ENCODE peak calls at places on chromosomes 12 and 14, in eight cellular contexts. A is COLO829, G is mesothelial cell of epicardium, J is HAP-1, O is NCI-H1417 treated with DMSO at 0.1 percent for 48 hours, Z is T-cell, P is upper lobe of left lung, H is GM10248. U is an unnamed sample.

GRCh38 chr12:50397122-50397650 is 777 bp upstream of the FAM186A start:
- DNase-seq in O (no peak), H (no peak), G (no peak), A (no peak), Z (no peak), P (no peak), J (no peak), U (no peak)

GRCh38 chr12:106409898-106410297 is 52.4 kb downstream of the POLR3B start:
- DNase-seq in P (no peak), Z (no peak), A (no peak), H (no peak), J (no peak), G (no peak), O (no peak), U (no peak)

GRCh38 chr12:128820723-128821432 is 2.9 kb downstream of the SLC15A4 start:
- DNase-seq in H (peak; percentile 78), G (no peak), Z (no peak), J (no peak), O (no peak), P (no peak), A (no peak), U (peak; percentile 76)

GRCh38 chr12:46385439-46385838 is 12.9 kb upstream of the SLC38A2 start:
- DNase-seq in G (no peak), J (no peak), H (no peak), A (no peak), Z (no peak), O (no peak), P (no peak), U (no peak)

GRCh38 chr12:77577756-77578155 is 252.9 kb upstream of the NAV3 start:
- DNase-seq in P (no peak), G (no peak), A (no peak), Z (no peak), H (no peak), J (no peak), O (no peak), U (no peak)

GRCh38 chr14:89750909-89751502 is 203.5 kb downstream of the EFCAB11 start:
- DNase-seq in J (no peak), P (no peak), G (no peak), Z (no peak), H (no peak), A (no peak), O (no peak), U (no peak)

GRCh38 chr12:69985656-69986055 is 160.6 kb downstream of the MYRFL start:
- DNase-seq in O (no peak), Z (no peak), P (peak; percentile 20), J (peak; percentile 70), G (no peak), H (peak; percentile 31), A (no peak), U (no peak)

GRCh38 chr12:42985506-42985905 is 396.0 kb upstream of the PRICKLE1 start:
- DNase-seq in A (no peak), H (no peak), P (no peak), O (no peak), Z (no peak), J (peak; percentile 40), G (no peak), U (no peak)

GRCh38 chr14:80133457-80133856 is 77.8 kb downstream of the DIO2 start:
- DNase-seq in A (no peak), Z (no peak), H (no peak), O (no peak), P (no peak), J (no peak), G (no peak), U (no peak)

GRCh38 chr12:78818487-78818886 is 46.1 kb upstream of the SYT1 start:
- DNase-seq in O (no peak), J (peak; percentile 13), G (no peak), P (no peak), H (no peak), Z (no peak), A (no peak), U (no peak)

GRCh38 chr12:92133166-92133565 is 12.5 kb downstream of the BTG1 start:
- DNase-seq in A (no peak), O (no peak), J (no peak), Z (no peak), P (no peak), H (no peak), G (no peak), U (no peak)

GRCh38 chr12:19970826-19971225 is 397.5 kb upstream of the PDE3A start:
- DNase-seq in O (no peak), J (no peak), A (no peak), H (no peak), P (no peak), G (no peak), Z (no peak), U (no peak)

GRCh38 chr12:46332260-46332659 is 40.3 kb downstream of the SLC38A2 start:
- DNase-seq in J (no peak), Z (no peak), A (no peak), H (no peak), G (no peak), O (no peak), P (no peak), U (no peak)

GRCh38 chr14:35399083-35399807 is 5.3 kb downstream of the NFKBIA start:
- DNase-seq in Z (no peak), A (no peak), J (no peak), G (no peak), H (no peak), P (no peak), O (no peak), U (no peak)

GRCh38 chr12:96906498-96906848 is 584 bp upstream of the NEDD1 start:
- DNase-seq in Z (no peak), G (no peak), O (no peak), A (no peak), J (no peak), H (no peak), P (no peak), U (no peak)

GRCh38 chr12:55716582-55717396 is 943 bp downstream of the BLOC1S1 start:
- DNase-seq in O (no peak), A (no peak), G (no peak), J (no peak), H (no peak), Z (no peak), P (no peak), U (no peak)

GRCh38 chr14:54577977-54578376 is 11.0 kb downstream of the SAMD4A start:
- DNase-seq in Z (no peak), A (no peak), H (no peak), P (no peak), O (no peak), J (no peak), G (no peak), U (no peak)

GRCh38 chr14:101781240-101782061 is 19.9 kb downstream of the PPP2R5C start:
- DNase-seq in P (peak; percentile 87), J (no peak), A (no peak), H (peak; percentile 45), G (no peak), O (no peak), Z (peak; percentile 12), U (no peak)

GRCh38 chr14:101581806-101582205 is 20.5 kb downstream of the DIO3 start:
- DNase-seq in J (no peak), O (no peak), P (peak; percentile 26), H (no peak), Z (no peak), G (no peak), A (no peak), U (no peak)

GRCh38 chr14:71238835-71239234 is 331.6 kb downstream of the PCNX1 start:
- DNase-seq in H (no peak), G (no peak), Z (no peak), P (no peak), O (no peak), J (no peak), A (no peak), U (no peak)

GRCh38 chr14:23147676-23148075 is 28.6 kb upstream of the CEBPE start:
- DNase-seq in Z (no peak), O (no peak), H (no peak), J (no peak), G (no peak), P (no peak), A (no peak), U (no peak)

GRCh38 chr12:130973906-130974305 is 20.2 kb downstream of the ADGRD1 start:
- DNase-seq in Z (no peak), G (no peak), H (no peak), A (no peak), O (no peak), P (peak; percentile 11), J (no peak), U (no peak)

GRCh38 chr12:3304436-3305135 is 186.4 kb upstream of the PRMT8 start:
- DNase-seq in O (peak; percentile 78), P (no peak), A (peak; percentile 82), G (no peak), J (peak; percentile 39), H (no peak), Z (no peak), U (peak; percentile 90)

GRCh38 chr14:30034049-30034635 is 106.5 kb upstream of the PRKD1 start:
- DNase-seq in H (no peak), J (no peak), O (peak; percentile 89), A (no peak), P (no peak), Z (no peak), G (no peak), U (no peak)

GRCh38 chr12:130126023-130126432 is 36.2 kb upstream of the FZD10 start:
- DNase-seq in A (peak; percentile 9), J (no peak), O (no peak), H (no peak), Z (no peak), P (no peak), G (no peak), U (no peak)

GRCh38 chr12:48618541-48618940 is 48.7 kb upstream of the LALBA start:
- DNase-seq in J (peak; percentile 86), Z (peak; percentile 67), G (peak; percentile 51), P (no peak), O (no peak), A (peak; percentile 78), H (peak; percentile 74), U (peak; percentile 45)

U was measured in foreskin melanocyte.